ENCODE peak calls at places on chromosome 10, in eight cellular contexts. P is globus pallidus; Q is endothelial cell; H is T-cell; W is GM06990; J is activated CD4-positive, alpha-beta T cell treated with anti-CD3 and anti-CD28 coated beads for 1 hour; N is brain microvascular endothelial cell; F is stimulated activated CD8-positive, alpha-beta memory T cell treated with anti-CD3 and anti-CD28 coated beads, Interleukin-4, amount 100 ng/mL, for 1 hour. O is an unnamed sample.

GRCh38 chr10:68184546-68184945 is 47.4 kb downstream of the ATOH7 start:
- DNase-seq in P (no peak), Q (peak), H (no peak), W (no peak), J (no peak), N (no peak), F (no peak), O (no peak)

GRCh38 chr10:132178885-132179545 is 7.7 kb upstream of the DPYSL4 start:
- DNase-seq in P (no peak), Q (no peak), H (no peak), W (no peak), J (no peak), N (no peak), F (no peak), O (no peak)

GRCh38 chr10:116973371-116973905 is 31.5 kb downstream of the SHTN1 start:
- DNase-seq in P (peak), Q (no peak), H (no peak), W (no peak), J (no peak), N (no peak), F (no peak), O (no peak)

GRCh38 chr10:122648599-122649428 is 50.8 kb downstream of the C10orf120 start:
- DNase-seq in P (peak), Q (peak), H (peak), W (no peak), J (no peak), N (peak), F (no peak), O (no peak)

GRCh38 chr10:91590904-91591791 is 41.7 kb downstream of the PPP1R3C start:
- DNase-seq in P (no peak), Q (no peak), H (no peak), W (no peak), J (no peak), N (peak), F (no peak), O (no peak)

GRCh38 chr10:119444866-119445265 is 97.7 kb downstream of the RGS10 start:
- DNase-seq in P (no peak), Q (no peak), H (no peak), W (no peak), J (no peak), N (no peak), F (no peak), O (no peak)

GRCh38 chr10:80136134-80136571 is 3.6 kb downstream of the PLAC9 start:
- DNase-seq in P (no peak), Q (no peak), H (no peak), W (no peak), J (no peak), N (peak), F (no peak), O (no peak)

GRCh38 chr10:6601224-6601805 is 21.2 kb upstream of the PRKCQ start:
- DNase-seq in P (no peak), Q (no peak), H (peak), W (no peak), J (no peak), N (no peak), F (no peak), O (no peak)

GRCh38 chr10:44845672-44846071 is 65.5 kb upstream of the TMEM72 start:
- DNase-seq in P (no peak), Q (no peak), H (no peak), W (no peak), J (no peak), N (no peak), F (no peak), O (no peak)

GRCh38 chr10:69319911-69320316 is 41.6 kb downstream of the HK1 start:
- DNase-seq in P (no peak), Q (no peak), H (no peak), W (no peak), J (no peak), N (no peak), F (no peak), O (no peak)

GRCh38 chr10:124516998-124517397 is 55.4 kb downstream of the LHPP start:
- DNase-seq in P (no peak), Q (no peak), H (no peak), W (no peak), J (no peak), N (no peak), F (no peak), O (no peak)

GRCh38 chr10:80924063-80924952 is 386.6 kb downstream of the SH2D4B start:
- DNase-seq in P (peak), Q (peak), H (peak), W (peak), J (no peak), N (peak), F (no peak), O (no peak)

GRCh38 chr10:11197266-11197712 is 179.6 kb downstream of the CELF2 start:
- DNase-seq in P (no peak), Q (no peak), H (no peak), W (peak), J (no peak), N (no peak), F (no peak), O (no peak)

GRCh38 chr10:133185421-133185820 is 25.4 kb downstream of the KNDC1 start:
- DNase-seq in P (no peak), Q (no peak), H (no peak), W (no peak), J (no peak), N (no peak), F (no peak), O (no peak)

GRCh38 chr10:127059314-127059713 is 137.1 kb downstream of the INSYN2A start:
- DNase-seq in P (no peak), Q (no peak), H (no peak), W (no peak), J (no peak), N (no peak), F (no peak), O (no peak)